ENCODE peak calls at places on chromosomes 6 and 20, in seven cellular contexts. O is IMR-90, T is endothelial cell, B is ovary, W is adrenal gland, R is AG04450, V is MM.1S. K is an unnamed sample.

GRCh38 chr6:17032595-17033591 is 69.0 kb upstream of the STMND1 start:
- DNase-seq in O (peak; percentile 95), T (no peak), B (peak; percentile 54), W (peak; percentile 90), R (peak; percentile 81), V (no peak), K (peak; percentile 97)

GRCh38 chr6:346389-347030 is 45.0 kb upstream of the IRF4 start:
- DNase-seq in O (peak; percentile 48), T (no peak), B (no peak), W (peak; percentile 80), R (no peak), V (no peak), K (peak; percentile 54)

GRCh38 chr6:18016133-18016532 is 28.7 kb upstream of the KIF13A start:
- DNase-seq in O (no peak), T (no peak), B (no peak), W (no peak), R (no peak), V (no peak), K (no peak)

GRCh38 chr20:24768977-24769675 is 179.9 kb upstream of the CST7 start:
- DNase-seq in O (no peak), T (no peak), B (no peak), W (no peak), R (no peak), V (no peak), K (no peak)

GRCh38 chr6:146700078-146700686 is 101.4 kb downstream of the ADGB start:
- DNase-seq in O (peak; percentile 83), T (peak; percentile 53), B (no peak), W (peak; percentile 82), R (peak; percentile 69), V (peak; percentile 52), K (peak; percentile 91)

GRCh38 chr20:3177746-3178477 is 4.6 kb upstream of the LZTS3 start:
- DNase-seq in O (no peak), T (no peak), B (peak; percentile 8), W (no peak), R (no peak), V (no peak), K (no peak)

GRCh38 chr6:98871057-98871456 is 36.7 kb downstream of the POU3F2 start:
- DNase-seq in O (no peak), T (no peak), B (no peak), W (no peak), R (no peak), V (no peak), K (peak; percentile 58)

GRCh38 chr20:62321521-62321948 is 18.7 kb downstream of the ADRM1 start:
- DNase-seq in O (no peak), T (no peak), B (no peak), W (no peak), R (no peak), V (no peak), K (no peak)

GRCh38 chr20:45626540-45626939 is 3.0 kb upstream of the WFDC10A start:
- DNase-seq in O (no peak), T (no peak), B (no peak), W (no peak), R (no peak), V (no peak), K (no peak)

GRCh38 chr20:63895886-63896135 is 885 bp downstream of the DNAJC5 start:
- DNase-seq in O (peak; percentile 20), T (no peak), B (no peak), W (no peak), R (no peak), V (no peak), K (no peak)

GRCh38 chr20:50913976-50914375 is 17.3 kb downstream of the ADNP start:
- DNase-seq in O (peak; percentile 88), T (no peak), B (no peak), W (no peak), R (peak; percentile 51), V (no peak), K (peak; percentile 91)

GRCh38 chr20:1588166-1588868 is 30.8 kb upstream of the SIRPD start:
- DNase-seq in O (no peak), T (no peak), B (no peak), W (no peak), R (no peak), V (no peak), K (peak; percentile 41)

GRCh38 chr6:161128680-161129196 is 137.2 kb downstream of the MAP3K4 start:
- DNase-seq in O (peak; percentile 98), T (no peak), B (no peak), W (no peak), R (peak; percentile 58), V (no peak), K (peak; percentile 32)

GRCh38 chr20:2132461-2132901 is 30.9 kb downstream of the STK35 start:
- DNase-seq in O (no peak), T (no peak), B (no peak), W (no peak), R (no peak), V (no peak), K (no peak)

GRCh38 chr6:84522135-84522535 is 242.3 kb downstream of the TBX18 start:
- DNase-seq in O (peak; percentile 69), T (no peak), B (no peak), W (peak; percentile 24), R (peak; percentile 16), V (no peak), K (peak; percentile 90)

GRCh38 chr6:13733178-13733851 is 21.7 kb upstream of the RANBP9 start:
- DNase-seq in O (peak; percentile 93), T (no peak), B (peak; percentile 84), W (peak; percentile 88), R (peak; percentile 93), V (no peak), K (peak; percentile 95)

GRCh38 chr20:24785141-24785924 is 163.7 kb upstream of the CST7 start:
- DNase-seq in O (peak; percentile 35), T (no peak), B (no peak), W (no peak), R (no peak), V (no peak), K (no peak)

GRCh38 chr6:157304840-157305675 is 18.3 kb downstream of the TMEM242 start:
- DNase-seq in O (peak; percentile 59), T (peak; percentile 26), B (no peak), W (peak; percentile 83), R (no peak), V (no peak), K (no peak)

GRCh38 chr6:27505209-27506027 is 32.5 kb upstream of the ZNF184 start:
- DNase-seq in O (peak; percentile 77), T (peak; percentile 49), B (peak; percentile 71), W (no peak), R (no peak), V (peak; percentile 75), K (peak; percentile 24)

GRCh38 chr20:39190666-39191570 is 228.8 kb downstream of the DHX35 start:
- DNase-seq in O (peak; percentile 44), T (no peak), B (no peak), W (no peak), R (no peak), V (no peak), K (peak; percentile 7)

GRCh38 chr6:116139917-116140316 is 14.0 kb upstream of the COL10A1 start:
- DNase-seq in O (no peak), T (no peak), B (no peak), W (no peak), R (no peak), V (no peak), K (no peak)
- TF ChIP-seq CTCF in O (no peak), T (no peak), B (no peak), W (no peak), R (no peak), V (no peak), K (no peak)

GRCh38 chr6:44062771-44063560 is 64.3 kb downstream of the MRPL14 start:
- DNase-seq in O (no peak), T (peak; percentile 46), B (peak; percentile 46), W (no peak), R (no peak), V (peak; percentile 13), K (no peak)
- TF ChIP-seq CTCF in O (peak; percentile 43), T (peak; percentile 77), B (no peak), W (peak; percentile 38), R (peak; percentile 45), V (peak; percentile 55), K (peak; percentile 43)

DNA sequence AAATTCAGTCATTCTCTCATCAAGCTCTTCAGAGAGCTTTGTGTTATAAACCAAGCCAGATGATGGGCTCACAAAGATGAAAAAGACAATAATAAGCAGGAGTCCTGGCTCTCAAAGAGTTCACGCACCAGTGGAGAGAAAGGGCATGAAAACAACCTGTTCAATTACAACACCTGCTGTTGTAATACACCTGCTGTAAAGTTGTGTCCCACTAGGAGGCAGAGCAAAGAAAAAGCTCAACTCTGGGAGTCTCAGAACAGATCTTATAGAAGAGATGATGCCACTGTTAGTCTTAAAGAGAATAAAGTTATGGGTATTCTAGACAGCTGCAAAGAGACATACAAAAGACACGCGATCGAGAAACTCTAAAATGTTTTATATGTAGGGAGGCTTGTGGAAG is 100.6 kb downstream of the DCDC2 start:
- DNase-seq in O (no peak), T (no peak), B (no peak), W (no peak), R (no peak), V (peak; percentile 13), K (no peak)
- TF ChIP-seq CTCF in O (no peak), T (peak; percentile 12), B (no peak), W (no peak), R (no peak), V (peak; percentile 31), K (no peak)

GRCh38 chr20:48722002-48722731 is 105.6 kb downstream of the PREX1 start:
- DNase-seq in O (peak; percentile 32), T (no peak), B (no peak), W (peak; percentile 56), R (no peak), V (no peak), K (peak; percentile 75)

GRCh38 chr20:48722737-48723191 is 105.0 kb downstream of the PREX1 start:
- DNase-seq in O (no peak), T (no peak), B (no peak), W (no peak), R (no peak), V (no peak), K (peak; percentile 82)

GRCh38 chr20:48725589-48725991 is 102.2 kb downstream of the PREX1 start:
- DNase-seq in O (peak; percentile 7), T (no peak), B (no peak), W (peak; percentile 87), R (no peak), V (no peak), K (peak; percentile 71)

GRCh38 chr20:48724891-48725588 is 102.8 kb downstream of the PREX1 start:
- DNase-seq in O (no peak), T (no peak), B (no peak), W (no peak), R (no peak), V (no peak), K (no peak)

GRCh38 chr20:48723308-48724264 is 104.2 kb downstream of the PREX1 start:
- DNase-seq in O (no peak), T (no peak), B (peak; percentile 41), W (peak; percentile 43), R (no peak), V (no peak), K (peak; percentile 70)
- TF ChIP-seq CTCF in O (no peak), T (no peak), B (no peak), W (no peak), R (no peak), V (no peak), K (no peak)

GRCh38 chr6:111478749-111479148 is 4.3 kb downstream of the REV3L start:
- DNase-seq in O (peak; percentile 72), T (no peak), B (no peak), W (no peak), R (no peak), V (peak; percentile 65), K (no peak)
- TF ChIP-seq CTCF in O (peak; percentile 59), T (no peak), B (no peak), W (peak; percentile 38), R (peak; percentile 56), V (peak; percentile 48), K (peak; percentile 37)